ENCODE peak calls at places on chromosome 7, in ten cellular contexts. O, R, B, X, D, Q, A, N, G and W are unnamed samples.

GRCh38 chr7:919924-920341 is 34.5 kb downstream of the ADAP1 start:
- DNase-seq in O (no peak), R (no peak), B (peak), X (no peak), D (no peak), Q (no peak), A (no peak), N (no peak), G (peak), W (no peak)

GRCh38 chr7:102472126-102473041 is 6.3 kb downstream of the POLR2J start:
- DNase-seq in O (no peak), R (no peak), B (peak), X (no peak), D (no peak), Q (no peak), A (no peak), N (no peak), G (peak), W (no peak)

GRCh38 chr7:2175091-2175490 is 57.7 kb downstream of the MAD1L1 start:
- DNase-seq in O (no peak), R (no peak), B (no peak), X (no peak), D (no peak), Q (no peak), A (no peak), N (no peak), G (peak), W (no peak)

GRCh38 chr7:157846281-157846680 is 509.5 kb downstream of the DNAJB6 start:
- DNase-seq in O (no peak), R (no peak), B (no peak), X (no peak), D (no peak), Q (no peak), A (no peak), N (no peak), G (peak), W (no peak)

GRCh38 chr7:129657363-129657762 is 45.8 kb downstream of the NRF1 start:
- DNase-seq in O (no peak), R (no peak), B (no peak), X (no peak), D (no peak), Q (no peak), A (peak), N (no peak), G (no peak), W (no peak)

GRCh38 chr7:2215851-2216250 is 16.9 kb downstream of the MAD1L1 start:
- DNase-seq in O (no peak), R (no peak), B (no peak), X (no peak), D (no peak), Q (no peak), A (no peak), N (no peak), G (no peak), W (no peak)

GRCh38 chr7:69047166-69047760 is 551.0 kb upstream of the AUTS2 start:
- DNase-seq in O (no peak), R (no peak), B (no peak), X (no peak), D (no peak), Q (no peak), A (no peak), N (no peak), G (no peak), W (no peak)

GRCh38 chr7:141915565-141915964 is 634 bp upstream of the OR9A4 start:
- DNase-seq in O (no peak), R (no peak), B (no peak), X (no peak), D (no peak), Q (no peak), A (no peak), N (no peak), G (no peak), W (no peak)

GRCh38 chr7:18623389-18623788 is 127.8 kb downstream of the HDAC9 start:
- DNase-seq in O (no peak), R (no peak), B (no peak), X (no peak), D (no peak), Q (no peak), A (no peak), N (no peak), G (no peak), W (no peak)

GRCh38 chr7:93147358-93147757 is 827 bp downstream of the SAMD9L start:
- DNase-seq in O (peak), R (no peak), B (peak), X (no peak), D (peak), Q (no peak), A (peak), N (no peak), G (no peak), W (no peak)

GRCh38 chr7:157008206-157009169 is 2.0 kb downstream of the MNX1 start:
- DNase-seq in O (no peak), R (no peak), B (no peak), X (no peak), D (no peak), Q (no peak), A (no peak), N (no peak), G (no peak), W (no peak)

GRCh38 chr7:16961650-16962049 is 79.9 kb upstream of the AGR3 start:
- DNase-seq in O (peak), R (no peak), B (no peak), X (no peak), D (no peak), Q (no peak), A (no peak), N (peak), G (no peak), W (no peak)

GRCh38 chr7:158318511-158318913 is 269.1 kb downstream of the PTPRN2 start:
- DNase-seq in O (no peak), R (no peak), B (no peak), X (no peak), D (no peak), Q (no peak), A (no peak), N (no peak), G (no peak), W (no peak)

GRCh38 chr7:23742051-23742450 is 32.0 kb downstream of the STK31 start:
- DNase-seq in O (no peak), R (no peak), B (no peak), X (no peak), D (no peak), Q (no peak), A (no peak), N (no peak), G (no peak), W (no peak)

GRCh38 chr7:42181566-42181965 is 55.4 kb downstream of the GLI3 start:
- DNase-seq in O (no peak), R (no peak), B (no peak), X (no peak), D (no peak), Q (no peak), A (no peak), N (no peak), G (no peak), W (no peak)

GRCh38 chr7:96052860-96053452 is 268.9 kb downstream of the SLC25A13 start:
- DNase-seq in O (no peak), R (no peak), B (no peak), X (peak), D (no peak), Q (peak), A (no peak), N (no peak), G (no peak), W (no peak)

GRCh38 chr7:76241141-76241540 is 39.4 kb downstream of the SRRM3 start:
- DNase-seq in O (no peak), R (no peak), B (no peak), X (no peak), D (no peak), Q (no peak), A (no peak), N (no peak), G (no peak), W (no peak)

GRCh38 chr7:151459726-151460473 is 20.0 kb upstream of the CRYGN start:
- DNase-seq in O (peak), R (no peak), B (peak), X (peak), D (no peak), Q (no peak), A (peak), N (peak), G (peak), W (peak)

GRCh38 chr7:28231181-28231580 is 50.6 kb upstream of the JAZF1 start:
- DNase-seq in O (no peak), R (no peak), B (no peak), X (no peak), D (no peak), Q (no peak), A (no peak), N (no peak), G (no peak), W (no peak)

GRCh38 chr7:44264221-44264956 is 61.0 kb downstream of the CAMK2B start:
- DNase-seq in O (no peak), R (no peak), B (no peak), X (no peak), D (no peak), Q (peak), A (peak), N (no peak), G (no peak), W (no peak)